ENCODE peak calls at places on chromosomes 12 and 14, in ten cellular contexts. W, Q, U, J, E, B, S, P, X and H are unnamed samples.

GRCh38 chr12:79690156-79690605 is 583 bp downstream of the PAWR start:
- DNase-seq in B (no peak), W (peak), P (no peak), S (no peak), E (peak), X (no peak), Q (peak), J (no peak), U (no peak), H (no peak)

GRCh38 chr14:38536376-38537038 is 280.6 kb upstream of the CLEC14A start:
- DNase-seq in W (no peak), S (no peak), B (no peak), U (no peak), X (no peak), J (no peak), Q (no peak), E (no peak), P (no peak), H (no peak)

GRCh38 chr14:104102282-104102914 is 16.9 kb downstream of the ASPG start:
- DNase-seq in X (no peak), E (no peak), P (no peak), S (no peak), B (no peak), J (no peak), W (no peak), Q (no peak), U (no peak), H (no peak)

GRCh38 chr14:104139460-104140212 is 1.2 kb downstream of the KIF26A start:
- DNase-seq in S (peak), X (no peak), B (no peak), W (no peak), U (no peak), Q (no peak), P (no peak), J (no peak), E (no peak), H (no peak)

GRCh38 chr14:71163842-71164500 is 256.7 kb downstream of the PCNX1 start:
- DNase-seq in E (no peak), P (no peak), W (no peak), X (peak), J (no peak), U (no peak), B (no peak), S (no peak), Q (no peak), H (no peak)

GRCh38 chr14:100692859-100693558 is 33.7 kb upstream of the DLK1 start:
- DNase-seq in W (peak), J (peak), S (no peak), E (peak), P (no peak), X (no peak), U (no peak), B (peak), Q (peak), H (no peak)

GRCh38 chr14:72701610-72702009 is 192.3 kb downstream of the DPF3 start:
- DNase-seq in X (no peak), W (no peak), U (no peak), J (no peak), B (no peak), P (no peak), S (no peak), Q (peak), E (peak), H (no peak)

GRCh38 chr12:108228746-108229145 is 99.7 kb downstream of the WSCD2 start:
- DNase-seq in X (no peak), J (no peak), W (no peak), B (no peak), S (no peak), P (no peak), U (no peak), E (no peak), Q (no peak), H (no peak)

GRCh38 chr12:50066402-50066801 is 9.0 kb downstream of the ASIC1 start:
- DNase-seq in B (no peak), P (no peak), S (no peak), Q (peak), E (peak), X (no peak), W (no peak), U (no peak), J (peak), H (no peak)

GRCh38 chr12:12327802-12328201 is 22.2 kb downstream of the MANSC1 start:
- DNase-seq in E (no peak), U (no peak), S (no peak), X (peak), J (no peak), Q (peak), B (no peak), P (no peak), W (peak), H (peak)

GRCh38 chr14:22296722-22297121 is 292.3 kb downstream of the DAD1 start:
- DNase-seq in J (no peak), E (no peak), X (no peak), U (no peak), Q (peak), P (no peak), S (no peak), B (peak), W (peak), H (no peak)

GRCh38 chr14:101763941-101764709 is 2.6 kb downstream of the PPP2R5C start:
- DNase-seq in J (no peak), X (no peak), S (no peak), E (no peak), Q (no peak), U (no peak), P (no peak), W (no peak), B (no peak), H (no peak)

GRCh38 chr14:24335461-24336146 is 733 bp upstream of the ADCY4 start:
- DNase-seq in P (no peak), Q (no peak), X (no peak), J (no peak), S (no peak), B (no peak), W (no peak), E (no peak), U (no peak), H (no peak)

GRCh38 chr12:122030427-122030825 is 8.7 kb downstream of the BCL7A start:
- DNase-seq in S (no peak), W (no peak), E (no peak), J (no peak), Q (no peak), B (no peak), U (no peak), P (no peak), X (no peak), H (no peak)

GRCh38 chr12:109092484-109093021 is 719 bp downstream of the ALKBH2 start:
- DNase-seq in Q (no peak), E (peak), W (no peak), P (no peak), X (no peak), S (no peak), J (no peak), B (no peak), U (no peak), H (no peak)

GRCh38 chr12:75781532-75782046 is 250.0 kb downstream of the PHLDA1 start:
- DNase-seq in U (no peak), X (no peak), J (no peak), S (no peak), Q (peak), E (peak), P (no peak), W (peak), B (peak), H (no peak)

GRCh38 chr12:22800332-22800731 is 175.4 kb downstream of the ETNK1 start:
- DNase-seq in S (no peak), X (no peak), U (no peak), J (no peak), P (no peak), E (no peak), W (no peak), Q (no peak), B (no peak), H (no peak)

GRCh38 chr12:62588916-62589315 is 122.3 kb downstream of the MON2 start:
- DNase-seq in X (no peak), S (no peak), P (no peak), W (peak), U (no peak), B (no peak), Q (peak), J (no peak), E (no peak), H (no peak)

GRCh38 chr12:76299536-76300296 is 48.5 kb downstream of the BBS10 start:
- DNase-seq in E (no peak), X (peak), S (no peak), J (no peak), B (no peak), P (no peak), Q (peak), U (no peak), W (peak), H (no peak)